ENCODE peak calls at places on chromosomes 3 and 15, in six cellular contexts. V, K, D, L, U and A are unnamed samples.
A peak's percentile ranks its signal among the peaks of the same experiment; 100 is the strongest.

GRCh38 chr3:43353923-43354670 is 67.8 kb downstream of the SNRK start:
- DNase-seq in V (no peak), K (no peak), D (no peak), L (no peak), U (no peak), A (no peak)

GRCh38 chr3:195189821-195190220 is 81.1 kb downstream of the XXYLT1 start:
- DNase-seq in V (no peak), K (no peak), D (no peak), L (no peak), U (no peak), A (no peak)

GRCh38 chr3:127018306-127018828 is 35.5 kb downstream of the PLXNA1 start:
- DNase-seq in V (no peak), K (no peak), D (no peak), L (no peak), U (no peak), A (no peak)

GRCh38 chr3:59006791-59007517 is 42.9 kb downstream of the CFAP20DC start:
- DNase-seq in V (no peak), K (peak; percentile 69), D (peak; percentile 54), L (no peak), U (no peak), A (no peak)

GRCh38 chr3:189995129-189995528 is 125.6 kb downstream of the P3H2 start:
- DNase-seq in V (no peak), K (no peak), D (no peak), L (no peak), U (no peak), A (no peak)

GRCh38 chr3:157531301-157531660 is 28.1 kb upstream of the VEPH1 start:
- DNase-seq in V (no peak), K (no peak), D (no peak), L (no peak), U (no peak), A (no peak)

GRCh38 chr3:30227571-30228301 is 378.7 kb upstream of the TGFBR2 start:
- DNase-seq in V (peak; percentile 27), K (no peak), D (peak; percentile 24), L (peak; percentile 89), U (no peak), A (no peak)

GRCh38 chr15:84112025-84112424 is 123.5 kb upstream of the GOLGA6L4 start:
- DNase-seq in V (no peak), K (no peak), D (no peak), L (no peak), U (no peak), A (no peak)

GRCh38 chr3:155385896-155386295 is 92.4 kb upstream of the STRIT1 start:
- DNase-seq in V (no peak), K (no peak), D (no peak), L (no peak), U (no peak), A (no peak)

GRCh38 chr3:37941608-37942540 is 48.7 kb upstream of the VILL start:
- DNase-seq in V (no peak), K (no peak), D (no peak), L (no peak), U (peak; percentile 63), A (no peak)

GRCh38 chr3:153269730-153270129 is 107.7 kb downstream of the RAP2B start:
- DNase-seq in V (no peak), K (no peak), D (no peak), L (no peak), U (no peak), A (no peak)

GRCh38 chr3:144107923-144108322 is 136.3 kb downstream of the DIPK2A start:
- DNase-seq in V (no peak), K (no peak), D (no peak), L (no peak), U (no peak), A (no peak)

GRCh38 chr3:53194218-53195065 is 33.4 kb downstream of the PRKCD start:
- DNase-seq in V (no peak), K (peak; percentile 71), D (no peak), L (no peak), U (no peak), A (peak; percentile 32)

GRCh38 chr3:149131594-149131993 is 2.2 kb downstream of the HPS3 start:
- DNase-seq in V (no peak), K (no peak), D (no peak), L (no peak), U (no peak), A (no peak)

GRCh38 chr3:58623961-58624360 is 42.6 kb downstream of the FAM3D start:
- DNase-seq in V (no peak), K (no peak), D (no peak), L (no peak), U (no peak), A (no peak)

GRCh38 chr3:14505001-14505802 is 34.9 kb downstream of the GRIP2 start:
- DNase-seq in V (no peak), K (no peak), D (no peak), L (no peak), U (no peak), A (no peak)

GRCh38 chr3:160098946-160099626 is 110.5 kb downstream of the IL12A start:
- DNase-seq in V (no peak), K (no peak), D (no peak), L (no peak), U (no peak), A (no peak)

GRCh38 chr15:67059127-67059553 is 6.3 kb upstream of the SMAD3 start:
- DNase-seq in V (no peak), K (peak; percentile 46), D (no peak), L (no peak), U (peak; percentile 57), A (no peak)

GRCh38 chr3:16329036-16329791 is 64.2 kb downstream of the OXNAD1 start:
- DNase-seq in V (no peak), K (no peak), D (no peak), L (no peak), U (no peak), A (peak; percentile 65)

GRCh38 chr3:47503033-47503432 is 10.5 kb downstream of the ELP6 start:
- DNase-seq in V (no peak), K (no peak), D (peak; percentile 78), L (no peak), U (no peak), A (no peak)

GRCh38 chr15:84009616-84010015 is 226.0 kb upstream of the GOLGA6L4 start:
- DNase-seq in V (no peak), K (peak; percentile 40), D (no peak), L (no peak), U (no peak), A (peak; percentile 37)

GRCh38 chr3:61945657-61946056 is 384.3 kb downstream of the PTPRG start:
- DNase-seq in V (no peak), K (no peak), D (no peak), L (no peak), U (no peak), A (no peak)

GRCh38 chr3:61944736-61945135 is 383.4 kb downstream of the PTPRG start:
- DNase-seq in V (no peak), K (no peak), D (no peak), L (no peak), U (no peak), A (no peak)

GRCh38 chr3:61946925-61947324 is 385.6 kb downstream of the PTPRG start:
- DNase-seq in V (no peak), K (no peak), D (no peak), L (no peak), U (no peak), A (no peak)

GRCh38 chr3:61947456-61947855 is 386.1 kb downstream of the PTPRG start:
- DNase-seq in V (no peak), K (no peak), D (no peak), L (no peak), U (no peak), A (no peak)

DNA sequence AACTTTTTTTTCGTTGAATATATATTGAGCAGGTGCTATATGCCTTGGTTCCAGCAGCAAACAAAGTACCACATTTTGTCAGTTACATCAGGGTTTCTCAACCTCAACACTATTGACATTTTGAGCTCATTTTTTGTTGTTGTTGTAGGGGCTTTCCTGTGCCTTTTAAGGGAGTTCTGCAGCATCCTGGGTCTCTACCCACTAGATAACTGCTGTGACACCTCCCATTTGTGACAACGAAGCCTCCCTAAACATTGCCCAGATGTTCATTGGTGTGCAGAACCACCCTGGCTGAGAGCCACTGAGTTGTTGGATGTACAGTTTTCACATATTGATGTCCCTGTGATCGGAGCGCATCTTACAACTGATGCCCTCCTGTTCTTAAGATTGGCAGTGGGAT is 382.6 kb downstream of the PTPRG start:
- DNase-seq in V (no peak), K (no peak), D (no peak), L (no peak), U (no peak), A (no peak)
- TF ChIP-seq POLR2A in V (no peak), K (no peak), D (no peak), L (no peak), U (no peak), A (no peak)

GRCh38 chr15:85691350-85692240 is 103.1 kb downstream of the KLHL25 start:
- DNase-seq in V (no peak), K (no peak), D (no peak), L (no peak), U (peak; percentile 63), A (no peak)
- TF ChIP-seq POLR2A in V (no peak), K (no peak), D (no peak), L (no peak), U (no peak), A (no peak)

DNA sequence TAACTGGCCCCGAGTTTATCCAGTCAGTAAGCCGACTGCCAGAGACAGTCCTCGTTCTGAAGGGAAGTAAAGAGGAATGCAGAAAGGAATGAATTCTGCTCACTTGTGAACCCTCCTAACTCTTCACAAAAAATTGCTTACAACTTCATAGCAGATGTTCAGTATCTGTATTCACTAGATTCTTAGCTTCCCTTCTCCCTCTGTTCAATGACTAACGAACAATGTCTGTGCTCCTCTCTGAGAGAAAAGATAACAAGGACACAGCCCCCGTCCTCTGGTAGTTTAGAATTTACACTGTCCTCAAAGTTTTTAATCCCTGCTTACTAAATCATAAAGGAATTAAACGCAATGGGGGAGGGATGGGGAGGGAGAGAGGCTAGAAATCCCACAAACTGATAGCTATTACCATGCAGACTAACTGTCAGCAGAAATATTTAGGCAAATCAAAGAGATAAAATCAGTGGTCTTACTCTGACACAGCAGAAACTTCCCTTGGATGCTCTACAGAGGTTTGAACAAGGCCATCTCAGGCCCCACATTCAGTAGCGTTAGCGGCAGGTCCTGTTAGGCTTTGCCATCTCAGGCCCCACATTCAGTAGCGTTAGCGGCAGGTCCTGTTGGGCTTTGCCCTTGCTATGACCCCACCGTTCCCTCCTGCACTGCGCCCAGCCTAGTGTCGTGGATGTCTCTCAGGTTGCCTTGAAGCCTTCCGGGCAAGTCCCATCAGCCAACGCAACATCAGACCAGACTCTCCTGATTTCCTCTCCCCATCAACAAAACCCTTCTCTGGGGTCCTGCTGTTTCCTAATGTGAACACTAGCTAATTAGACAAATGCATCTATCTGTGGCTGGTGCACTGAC is 23.4 kb downstream of the NRROS start:
- DNase-seq in V (no peak), K (no peak), D (peak; percentile 48), L (no peak), U (no peak), A (no peak)
- TF ChIP-seq POLR2A in V (no peak), K (no peak), D (no peak), L (no peak), U (no peak), A (no peak)

DNA sequence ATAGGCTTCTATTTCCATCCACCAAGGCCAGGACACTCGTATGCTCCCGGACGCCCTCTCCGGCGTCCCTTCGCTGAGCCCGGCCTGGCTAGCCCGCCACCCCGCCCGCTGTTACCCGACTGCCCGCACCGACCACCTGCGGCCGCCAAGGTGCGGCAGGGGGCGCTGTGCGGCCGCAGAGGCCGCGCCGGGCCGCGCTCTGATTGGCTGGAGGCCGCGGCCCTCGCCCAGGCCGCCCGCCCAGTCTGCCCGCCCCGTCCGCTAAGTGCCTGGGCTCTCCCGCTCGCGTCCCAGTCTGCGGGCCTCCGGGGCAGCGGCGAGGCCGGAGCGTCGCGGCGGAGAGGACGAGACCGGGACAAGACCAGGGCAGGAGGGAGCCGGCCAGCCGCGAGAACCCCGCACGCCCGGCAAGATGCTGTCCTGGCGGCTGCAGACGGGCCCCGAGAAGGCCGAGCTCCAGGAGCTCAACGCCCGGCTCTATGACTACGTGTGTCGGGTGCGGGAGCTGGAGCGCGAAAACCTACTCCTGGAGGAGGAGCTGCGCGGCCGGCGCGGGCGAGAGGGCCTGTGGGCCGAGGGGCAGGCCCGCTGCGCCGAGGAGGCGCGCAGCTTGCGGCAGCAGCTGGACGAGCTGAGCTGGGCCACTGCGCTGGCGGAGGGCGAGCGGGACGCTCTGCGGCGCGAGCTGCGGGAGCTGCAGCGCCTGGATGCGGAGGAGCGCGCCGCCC is at the start of gene SYNM:
- DNase-seq in V (peak; percentile 77), K (peak; percentile 89), D (peak; percentile 72), L (peak; percentile 87), U (peak; percentile 72), A (peak; percentile 91)
- TF ChIP-seq POLR2A in V (peak; percentile 29), K (peak; percentile 96), D (no peak), L (no peak), U (peak; percentile 59), A (peak; percentile 93)